ENCODE peak calls at places on chromosomes 13 and 19, in six cellular contexts. One of them, this sample, is unnamed.

GRCh38 chr19:42105358-42105757 is 26.9 kb downstream of the POU2F2 start:
- DNase-seq in brain microvascular endothelial cell: no peak
- DNase-seq in CD8-positive, alpha-beta memory T cell: no peak
- DNase-seq in fibroblast of lung: no peak
- DNase-seq in body of pancreas: no peak
- DNase-seq in esophagus muscularis mucosa: no peak
- DNase-seq in this sample: no peak

GRCh38 chr13:79404985-79405384 is 1.1 kb downstream of the RBM26 start:
- DNase-seq in body of pancreas: no peak
- DNase-seq in fibroblast of lung: peak; percentile 23
- DNase-seq in esophagus muscularis mucosa: no peak
- DNase-seq in brain microvascular endothelial cell: no peak
- DNase-seq in CD8-positive, alpha-beta memory T cell: no peak
- DNase-seq in this sample: peak; percentile 41

GRCh38 chr13:28100149-28101121 is at the start of gene FLT3:
- DNase-seq in CD8-positive, alpha-beta memory T cell: peak; percentile 17
- DNase-seq in body of pancreas: peak; percentile 62
- DNase-seq in fibroblast of lung: peak; percentile 50
- DNase-seq in esophagus muscularis mucosa: no peak
- DNase-seq in brain microvascular endothelial cell: peak; percentile 9
- DNase-seq in this sample: no peak

GRCh38 chr13:38941353-38941945 is 49.2 kb downstream of the STOML3 start:
- DNase-seq in body of pancreas: no peak
- DNase-seq in CD8-positive, alpha-beta memory T cell: no peak
- DNase-seq in fibroblast of lung: no peak
- DNase-seq in brain microvascular endothelial cell: no peak
- DNase-seq in esophagus muscularis mucosa: no peak
- DNase-seq in this sample: no peak

GRCh38 chr19:44847144-44848035 is 1.3 kb downstream of the NECTIN2 start:
- DNase-seq in CD8-positive, alpha-beta memory T cell: peak; percentile 12
- DNase-seq in esophagus muscularis mucosa: no peak
- DNase-seq in fibroblast of lung: peak; percentile 61
- DNase-seq in brain microvascular endothelial cell: peak; percentile 60
- DNase-seq in body of pancreas: peak; percentile 87
- DNase-seq in this sample: peak; percentile 55

GRCh38 chr19:57473646-57474045 is 3.7 kb downstream of the ZNF772 start:
- DNase-seq in CD8-positive, alpha-beta memory T cell: no peak
- DNase-seq in fibroblast of lung: peak; percentile 19
- DNase-seq in brain microvascular endothelial cell: no peak
- DNase-seq in esophagus muscularis mucosa: no peak
- DNase-seq in body of pancreas: no peak
- DNase-seq in this sample: no peak

GRCh38 chr13:39268398-39268797 is 230.1 kb downstream of the NHLRC3 start:
- DNase-seq in esophagus muscularis mucosa: no peak
- DNase-seq in body of pancreas: no peak
- DNase-seq in CD8-positive, alpha-beta memory T cell: no peak
- DNase-seq in brain microvascular endothelial cell: no peak
- DNase-seq in fibroblast of lung: no peak
- DNase-seq in this sample: no peak

GRCh38 chr13:46523972-46524737 is 28.8 kb upstream of the LRCH1 start:
- DNase-seq in brain microvascular endothelial cell: no peak
- DNase-seq in fibroblast of lung: no peak
- DNase-seq in CD8-positive, alpha-beta memory T cell: no peak
- DNase-seq in esophagus muscularis mucosa: no peak
- DNase-seq in body of pancreas: no peak
- DNase-seq in this sample: no peak

GRCh38 chr13:29954082-29955043 is 103.9 kb upstream of the UBL3 start:
- DNase-seq in esophagus muscularis mucosa: no peak
- DNase-seq in body of pancreas: no peak
- DNase-seq in fibroblast of lung: no peak
- DNase-seq in CD8-positive, alpha-beta memory T cell: peak; percentile 69
- DNase-seq in brain microvascular endothelial cell: no peak
- DNase-seq in this sample: no peak

GRCh38 chr13:29510698-29511438 is 84.6 kb downstream of the SLC7A1 start:
- DNase-seq in brain microvascular endothelial cell: no peak
- DNase-seq in esophagus muscularis mucosa: no peak
- DNase-seq in body of pancreas: peak; percentile 24
- DNase-seq in CD8-positive, alpha-beta memory T cell: no peak
- DNase-seq in fibroblast of lung: peak; percentile 58
- DNase-seq in this sample: no peak

GRCh38 chr19:772730-773436 is 22.0 kb downstream of the MISP start:
- DNase-seq in brain microvascular endothelial cell: no peak
- DNase-seq in esophagus muscularis mucosa: no peak
- DNase-seq in body of pancreas: no peak
- DNase-seq in CD8-positive, alpha-beta memory T cell: no peak
- DNase-seq in fibroblast of lung: no peak
- DNase-seq in this sample: no peak

GRCh38 chr19:11534538-11534937 is 4.1 kb upstream of the CNN1 start:
- DNase-seq in brain microvascular endothelial cell: no peak
- DNase-seq in body of pancreas: no peak
- DNase-seq in fibroblast of lung: no peak
- DNase-seq in CD8-positive, alpha-beta memory T cell: no peak
- DNase-seq in esophagus muscularis mucosa: no peak
- DNase-seq in this sample: no peak

GRCh38 chr13:109602356-109602755 is 184.0 kb downstream of the IRS2 start:
- DNase-seq in brain microvascular endothelial cell: no peak
- DNase-seq in body of pancreas: no peak
- DNase-seq in fibroblast of lung: peak; percentile 9
- DNase-seq in CD8-positive, alpha-beta memory T cell: no peak
- DNase-seq in esophagus muscularis mucosa: no peak
- DNase-seq in this sample: peak; percentile 5

GRCh38 chr19:29650988-29651387 is 14.3 kb upstream of the PLEKHF1 start:
- DNase-seq in body of pancreas: no peak
- DNase-seq in esophagus muscularis mucosa: no peak
- DNase-seq in fibroblast of lung: no peak
- DNase-seq in brain microvascular endothelial cell: no peak
- DNase-seq in CD8-positive, alpha-beta memory T cell: no peak
- DNase-seq in this sample: no peak

GRCh38 chr13:72284791-72285190 is 417.8 kb upstream of the DACH1 start:
- DNase-seq in brain microvascular endothelial cell: no peak
- DNase-seq in fibroblast of lung: peak; percentile 46
- DNase-seq in CD8-positive, alpha-beta memory T cell: no peak
- DNase-seq in body of pancreas: no peak
- DNase-seq in esophagus muscularis mucosa: no peak
- DNase-seq in this sample: no peak

GRCh38 chr13:33459702-33460101 is 174.1 kb upstream of the STARD13 start:
- DNase-seq in esophagus muscularis mucosa: no peak
- DNase-seq in brain microvascular endothelial cell: no peak
- DNase-seq in CD8-positive, alpha-beta memory T cell: no peak
- DNase-seq in fibroblast of lung: no peak
- DNase-seq in body of pancreas: no peak
- DNase-seq in this sample: no peak

GRCh38 chr13:75691183-75691582 is 55.1 kb downstream of the LMO7 start:
- DNase-seq in body of pancreas: no peak
- DNase-seq in fibroblast of lung: no peak
- DNase-seq in brain microvascular endothelial cell: no peak
- DNase-seq in esophagus muscularis mucosa: no peak
- DNase-seq in CD8-positive, alpha-beta memory T cell: no peak
- DNase-seq in this sample: peak; percentile 96

GRCh38 chr19:46975918-46976782 is 43.5 kb upstream of the NPAS1 start:
- DNase-seq in brain microvascular endothelial cell: peak; percentile 92
- DNase-seq in CD8-positive, alpha-beta memory T cell: no peak
- DNase-seq in esophagus muscularis mucosa: peak; percentile 96
- DNase-seq in body of pancreas: peak; percentile 97
- DNase-seq in fibroblast of lung: peak; percentile 100
- DNase-seq in this sample: peak; percentile 77

GRCh38 chr13:49300716-49301589 is 53.2 kb downstream of the CDADC1 start:
- DNase-seq in CD8-positive, alpha-beta memory T cell: peak; percentile 74
- DNase-seq in esophagus muscularis mucosa: no peak
- DNase-seq in fibroblast of lung: peak; percentile 61
- DNase-seq in body of pancreas: peak; percentile 50
- DNase-seq in brain microvascular endothelial cell: peak; percentile 59
- DNase-seq in this sample: peak; percentile 67

GRCh38 chr13:51958217-51958547 is 53.1 kb downstream of the ATP7B start:
- DNase-seq in esophagus muscularis mucosa: no peak
- DNase-seq in brain microvascular endothelial cell: no peak
- DNase-seq in body of pancreas: no peak
- DNase-seq in CD8-positive, alpha-beta memory T cell: no peak
- DNase-seq in fibroblast of lung: no peak
- DNase-seq in this sample: peak; percentile 15

GRCh38 chr13:48320906-48321510 is 17.5 kb downstream of the RB1 start:
- DNase-seq in body of pancreas: no peak
- DNase-seq in CD8-positive, alpha-beta memory T cell: no peak
- DNase-seq in fibroblast of lung: no peak
- DNase-seq in brain microvascular endothelial cell: no peak
- DNase-seq in esophagus muscularis mucosa: no peak
- DNase-seq in this sample: no peak

GRCh38 chr13:102846261-102847015 is 606 bp downstream of the ERCC5 start:
- DNase-seq in CD8-positive, alpha-beta memory T cell: peak; percentile 76
- DNase-seq in brain microvascular endothelial cell: peak; percentile 39
- DNase-seq in esophagus muscularis mucosa: no peak
- DNase-seq in body of pancreas: peak; percentile 41
- DNase-seq in fibroblast of lung: peak; percentile 41
- DNase-seq in this sample: peak; percentile 39

GRCh38 chr19:11234486-11235075 is 4.8 kb upstream of the ANGPTL8 start:
- DNase-seq in fibroblast of lung: no peak
- DNase-seq in esophagus muscularis mucosa: no peak
- DNase-seq in body of pancreas: peak; percentile 44
- DNase-seq in brain microvascular endothelial cell: no peak
- DNase-seq in CD8-positive, alpha-beta memory T cell: no peak
- DNase-seq in this sample: no peak

DNA sequence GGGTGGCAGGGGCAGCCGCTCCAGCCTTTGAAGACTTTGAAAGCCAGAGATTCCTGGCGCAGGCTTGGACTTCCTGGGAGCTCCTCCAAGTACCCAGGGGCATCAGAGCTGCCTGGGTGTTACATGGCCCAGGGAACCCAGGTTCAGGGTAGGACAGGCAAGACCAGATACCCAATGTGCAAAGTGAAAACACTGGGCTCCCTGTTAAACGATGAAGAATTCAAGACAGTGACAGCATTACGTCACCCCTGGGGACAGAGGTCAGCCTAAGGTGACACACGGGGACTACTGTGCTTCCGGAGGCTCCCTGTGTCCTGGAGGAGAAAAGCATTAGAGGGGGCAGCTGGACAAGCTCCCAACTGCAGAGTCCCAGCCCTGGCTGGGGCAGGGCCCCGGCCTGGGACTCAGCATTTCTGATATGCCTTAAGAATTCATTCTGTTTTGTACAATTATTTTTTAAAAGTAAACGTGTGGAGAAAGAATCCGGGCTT is 5.7 kb downstream of the ARRDC2 start:
- DNase-seq in CD8-positive, alpha-beta memory T cell: no peak
- DNase-seq in fibroblast of lung: no peak
- DNase-seq in brain microvascular endothelial cell: no peak
- DNase-seq in body of pancreas: no peak
- DNase-seq in esophagus muscularis mucosa: no peak
- DNase-seq in this sample: no peak
- H3K36me3 ChIP-seq in CD8-positive, alpha-beta memory T cell: peaks cover 47% of the 10 kb centered on the region
- H3K36me3 ChIP-seq in fibroblast of lung: peaks cover 9% of the 10 kb centered on the region
- H3K36me3 ChIP-seq in brain microvascular endothelial cell: peaks cover 46% of the 10 kb centered on the region
- H3K36me3 ChIP-seq in body of pancreas: peaks cover 7% of the 10 kb centered on the region
- H3K36me3 ChIP-seq in esophagus muscularis mucosa: peaks cover 56% of the 10 kb centered on the region
- H3K36me3 ChIP-seq in this sample: peaks cover 15% of the 10 kb centered on the region

GRCh38 chr19:31018951-31019350 is 330.3 kb downstream of the TSHZ3 start:
- DNase-seq in body of pancreas: no peak
- DNase-seq in brain microvascular endothelial cell: no peak
- DNase-seq in CD8-positive, alpha-beta memory T cell: no peak
- DNase-seq in fibroblast of lung: no peak
- DNase-seq in esophagus muscularis mucosa: no peak
- DNase-seq in this sample: no peak

DNA sequence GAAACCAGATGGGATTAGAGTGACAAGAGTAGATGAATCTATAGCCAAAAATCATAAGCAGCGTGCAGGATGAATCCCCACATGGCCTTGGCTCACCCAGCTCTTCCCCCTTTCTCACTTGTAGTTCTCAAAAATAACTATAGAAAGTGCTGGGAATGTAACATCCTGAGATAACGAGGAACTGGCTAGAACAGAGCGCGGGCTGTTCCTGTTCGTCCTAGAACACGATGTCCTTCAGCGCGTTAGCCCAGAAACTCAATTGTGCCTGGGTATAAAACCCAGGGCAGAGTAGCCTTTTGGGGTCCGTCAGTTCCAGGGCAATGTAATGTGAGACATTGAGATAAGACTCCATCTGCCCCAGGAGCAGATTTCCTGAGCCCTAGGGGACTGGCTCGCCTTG is 326.2 kb downstream of the TSHZ3 start:
- DNase-seq in fibroblast of lung: no peak
- DNase-seq in CD8-positive, alpha-beta memory T cell: no peak
- DNase-seq in body of pancreas: no peak
- DNase-seq in brain microvascular endothelial cell: no peak
- DNase-seq in esophagus muscularis mucosa: no peak
- DNase-seq in this sample: no peak
- H3K36me3 ChIP-seq in fibroblast of lung: no peaks in the 10 kb centered on the region
- H3K36me3 ChIP-seq in CD8-positive, alpha-beta memory T cell: no peaks in the 10 kb centered on the region
- H3K36me3 ChIP-seq in body of pancreas: no peaks in the 10 kb centered on the region
- H3K36me3 ChIP-seq in brain microvascular endothelial cell: no peaks in the 10 kb centered on the region
- H3K36me3 ChIP-seq in esophagus muscularis mucosa: no peaks in the 10 kb centered on the region
- H3K36me3 ChIP-seq in this sample: no peaks in the 10 kb centered on the region

GRCh38 chr19:5064896-5065295 is 96.0 kb downstream of the KDM4B start:
- DNase-seq in esophagus muscularis mucosa: no peak
- DNase-seq in brain microvascular endothelial cell: no peak
- DNase-seq in body of pancreas: no peak
- DNase-seq in CD8-positive, alpha-beta memory T cell: no peak
- DNase-seq in fibroblast of lung: no peak
- DNase-seq in this sample: no peak

GRCh38 chr19:5067666-5068065 is 98.8 kb downstream of the KDM4B start:
- DNase-seq in esophagus muscularis mucosa: no peak
- DNase-seq in fibroblast of lung: no peak
- DNase-seq in brain microvascular endothelial cell: no peak
- DNase-seq in body of pancreas: no peak
- DNase-seq in CD8-positive, alpha-beta memory T cell: no peak
- DNase-seq in this sample: no peak

GRCh38 chr19:5068251-5069090 is 99.6 kb downstream of the KDM4B start:
- DNase-seq in body of pancreas: no peak
- DNase-seq in brain microvascular endothelial cell: no peak
- DNase-seq in CD8-positive, alpha-beta memory T cell: no peak
- DNase-seq in esophagus muscularis mucosa: no peak
- DNase-seq in fibroblast of lung: no peak
- DNase-seq in this sample: no peak

GRCh38 chr19:5065717-5066116 is 96.8 kb downstream of the KDM4B start:
- DNase-seq in CD8-positive, alpha-beta memory T cell: no peak
- DNase-seq in esophagus muscularis mucosa: no peak
- DNase-seq in fibroblast of lung: no peak
- DNase-seq in body of pancreas: no peak
- DNase-seq in brain microvascular endothelial cell: no peak
- DNase-seq in this sample: no peak

DNA sequence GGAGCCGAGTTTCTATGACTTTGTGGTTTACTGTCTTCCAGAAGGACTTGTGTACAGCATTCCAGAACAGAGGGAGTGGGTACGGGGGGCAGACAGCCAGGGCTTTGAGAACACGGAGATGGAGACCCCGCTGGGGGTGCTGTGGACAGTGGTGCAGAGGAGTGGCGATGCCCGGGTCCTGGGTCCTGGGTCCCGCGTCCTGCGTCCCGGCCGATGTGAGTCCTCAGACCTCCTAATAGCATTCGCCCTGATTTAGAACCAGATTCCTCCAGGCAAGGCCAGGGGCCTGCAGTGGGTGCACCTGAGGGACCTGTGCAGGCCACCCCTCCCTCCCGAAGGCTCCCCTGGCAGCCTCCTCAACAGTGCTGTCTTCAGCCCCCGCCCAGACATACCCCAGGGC is 97.9 kb downstream of the KDM4B start:
- DNase-seq in esophagus muscularis mucosa: no peak
- DNase-seq in fibroblast of lung: no peak
- DNase-seq in body of pancreas: no peak
- DNase-seq in CD8-positive, alpha-beta memory T cell: no peak
- DNase-seq in brain microvascular endothelial cell: no peak
- DNase-seq in this sample: no peak
- H3K36me3 ChIP-seq in esophagus muscularis mucosa: peaks cover 66% of the 10 kb centered on the region
- H3K36me3 ChIP-seq in fibroblast of lung: peaks cover 7% of the 10 kb centered on the region
- H3K36me3 ChIP-seq in body of pancreas: no peaks in the 10 kb centered on the region
- H3K36me3 ChIP-seq in CD8-positive, alpha-beta memory T cell: no peaks in the 10 kb centered on the region
- H3K36me3 ChIP-seq in brain microvascular endothelial cell: peaks cover 7% of the 10 kb centered on the region
- H3K36me3 ChIP-seq in this sample: peaks cover 28% of the 10 kb centered on the region

GRCh38 chr19:36915992-36916830 is at the start of the genes ZNF568 and ZNF829:
- DNase-seq in body of pancreas: peak; percentile 89
- DNase-seq in esophagus muscularis mucosa: peak; percentile 98
- DNase-seq in brain microvascular endothelial cell: peak; percentile 90
- DNase-seq in CD8-positive, alpha-beta memory T cell: peak; percentile 95
- DNase-seq in fibroblast of lung: peak; percentile 90
- DNase-seq in this sample: peak; percentile 68
- H3K36me3 ChIP-seq in body of pancreas: no peaks in the 10 kb centered on the region
- H3K36me3 ChIP-seq in esophagus muscularis mucosa: peaks cover 31% of the 10 kb centered on the region
- H3K36me3 ChIP-seq in brain microvascular endothelial cell: peaks cover 10% of the 10 kb centered on the region
- H3K36me3 ChIP-seq in CD8-positive, alpha-beta memory T cell: peaks cover 5% of the 10 kb centered on the region
- H3K36me3 ChIP-seq in fibroblast of lung: peaks cover 2% of the 10 kb centered on the region
- H3K36me3 ChIP-seq in this sample: no peaks in the 10 kb centered on the region